ENCODE peak calls at places on chromosomes 6 and 20, in nine cellular contexts. R, J, O, E, X, I, C, A and G are unnamed samples.

GRCh38 chr6:210778-211177 is 81.5 kb upstream of the DUSP22 start:
- DNase-seq in J (no peak), A (no peak), I (no peak), E (no peak), C (no peak), X (no peak), R (no peak), O (no peak), G (no peak)

GRCh38 chr6:137958809-137959565 is 91.9 kb downstream of the TNFAIP3 start:
- DNase-seq in A (no peak), J (no peak), C (no peak), I (no peak), O (no peak), X (no peak), R (no peak), E (peak), G (no peak)

GRCh38 chr6:48087448-48087847 is 23.5 kb downstream of the PTCHD4 start:
- DNase-seq in R (no peak), E (peak), J (no peak), C (no peak), X (no peak), I (no peak), A (no peak), O (no peak), G (peak)

GRCh38 chr6:100484474-100484873 is 19.8 kb upstream of the SIM1 start:
- DNase-seq in I (no peak), E (no peak), R (no peak), X (no peak), O (no peak), A (no peak), C (no peak), J (no peak), G (no peak)

GRCh38 chr20:18176318-18176785 is 38.7 kb downstream of the KAT14 start:
- DNase-seq in X (no peak), A (no peak), R (no peak), O (no peak), E (no peak), I (no peak), C (no peak), J (no peak), G (no peak)

GRCh38 chr6:113317870-113318269 is 539.3 kb upstream of the MARCKS start:
- DNase-seq in C (no peak), A (no peak), R (no peak), E (no peak), O (no peak), J (peak), X (no peak), I (no peak), G (no peak)

GRCh38 chr6:54899986-54900385 is 53.4 kb downstream of the FAM83B start:
- DNase-seq in X (no peak), C (no peak), R (no peak), E (no peak), O (no peak), I (no peak), J (no peak), A (no peak), G (no peak)

GRCh38 chr6:101232946-101233345 is 160.6 kb upstream of the GRIK2 start:
- DNase-seq in A (peak), J (no peak), I (no peak), C (no peak), E (no peak), R (no peak), O (no peak), X (no peak), G (no peak)

GRCh38 chr6:96015791-96016776 is at the start of gene FUT9:
- DNase-seq in I (no peak), J (peak), E (no peak), A (peak), C (peak), R (no peak), O (no peak), X (peak), G (no peak)

GRCh38 chr6:3286641-3287171 is 28.0 kb downstream of the PSMG4 start:
- DNase-seq in C (no peak), O (no peak), E (no peak), I (no peak), J (no peak), X (peak), R (no peak), A (no peak), G (no peak)

GRCh38 chr6:81242634-81243033 is 509.8 kb downstream of the TENT5A start:
- DNase-seq in E (no peak), X (no peak), R (no peak), A (no peak), C (no peak), J (no peak), O (no peak), I (no peak), G (no peak)

GRCh38 chr20:24472426-24472825 is 3.0 kb downstream of the SYNDIG1 start:
- DNase-seq in E (no peak), X (no peak), A (no peak), I (no peak), J (no peak), R (no peak), O (no peak), C (no peak), G (no peak)

GRCh38 chr20:59972037-59972801 is 14.0 kb downstream of the CDH26 start:
- DNase-seq in X (no peak), J (no peak), C (no peak), I (peak), A (no peak), R (no peak), E (no peak), O (no peak), G (no peak)

GRCh38 chr6:167550936-167551633 is 226.2 kb downstream of the TTLL2 start:
- DNase-seq in X (peak), A (no peak), J (peak), C (no peak), E (peak), R (no peak), O (no peak), I (peak), G (no peak)

GRCh38 chr6:15441215-15441868 is 195.5 kb downstream of the JARID2 start:
- DNase-seq in R (peak), J (peak), C (no peak), O (no peak), I (peak), A (no peak), E (peak), X (no peak), G (peak)

GRCh38 chr20:35700625-35701148 is 1.5 kb downstream of the ROMO1 start:
- DNase-seq in A (no peak), O (no peak), X (no peak), R (no peak), I (peak), J (no peak), E (no peak), C (no peak), G (no peak)

GRCh38 chr20:41052742-41053419 is 24.3 kb downstream of the TOP1 start:
- DNase-seq in E (peak), X (no peak), R (no peak), I (no peak), O (no peak), C (no peak), J (no peak), A (no peak), G (peak)

GRCh38 chr20:63446174-63447024 is 26.1 kb downstream of the KCNQ2 start:
- DNase-seq in A (no peak), O (no peak), C (no peak), E (no peak), J (no peak), X (no peak), I (no peak), R (no peak), G (no peak)

GRCh38 chr6:50791900-50792508 is 26.7 kb upstream of the TFAP2B start:
- DNase-seq in I (no peak), J (no peak), A (peak), C (peak), R (no peak), O (no peak), E (peak), X (no peak), G (peak)

GRCh38 chr20:43650997-43651525 is 15.9 kb upstream of the MYBL2 start:
- DNase-seq in E (no peak), X (no peak), I (no peak), A (no peak), C (no peak), O (no peak), R (no peak), J (no peak), G (no peak)

GRCh38 chr6:52136055-52136454 is 48.6 kb upstream of the PKHD1 start:
- DNase-seq in E (no peak), A (no peak), I (no peak), J (no peak), X (no peak), C (no peak), O (no peak), R (no peak), G (no peak)

GRCh38 chr20:22904411-22904810 is 130.7 kb upstream of the SSTR4 start:
- DNase-seq in E (no peak), A (no peak), O (no peak), C (no peak), J (no peak), X (no peak), R (no peak), I (no peak), G (no peak)